ENCODE peak calls at places on chromosomes 11 and 22, in four cellular contexts. T is progenitor cell of endocrine pancreas, V is transverse colon, P is IMR-90. C is an unnamed sample.

GRCh38 chr11:131481317-131481716 is 110.9 kb downstream of the NTM start:
- DNase-seq in T (no peak), V (no peak), P (no peak), C (no peak)

GRCh38 chr11:47433991-47434786 is 8.0 kb upstream of the PSMC3 start:
- DNase-seq in T (no peak), V (no peak), P (peak; percentile 70), C (no peak)

GRCh38 chr22:46088541-46089311 is 61.6 kb upstream of the PPARA start:
- DNase-seq in T (no peak), V (no peak), P (peak; percentile 64), C (no peak)

GRCh38 chr22:30411780-30412179 is 13.8 kb upstream of the MTFP1 start:
- DNase-seq in T (no peak), V (no peak), P (no peak), C (no peak)

GRCh38 chr11:118778898-118779297 is 12.1 kb downstream of the DDX6 start:
- DNase-seq in T (no peak), V (no peak), P (no peak), C (no peak)

GRCh38 chr22:32985899-32986772 is 72.0 kb downstream of the SYN3 start:
- DNase-seq in T (peak; percentile 61), V (peak; percentile 67), P (peak; percentile 71), C (peak; percentile 50)

GRCh38 chr11:27031754-27032153 is 8.9 kb upstream of the BBOX1 start:
- DNase-seq in T (no peak), V (no peak), P (no peak), C (no peak)

GRCh38 chr11:108199446-108200321 is 22.8 kb downstream of the NPAT start:
- DNase-seq in T (no peak), V (no peak), P (peak; percentile 68), C (no peak)

GRCh38 chr22:38338772-38339379 is 21.6 kb upstream of the CSNK1E start:
- DNase-seq in T (no peak), V (peak; percentile 1), P (no peak), C (no peak)

GRCh38 chr22:16783930-16784354 is 41.3 kb downstream of the XKR3 start:
- DNase-seq in T (no peak), V (no peak), P (no peak), C (no peak)

GRCh38 chr11:2293396-2294339 is 8.1 kb downstream of the C11orf21 start:
- DNase-seq in T (no peak), V (peak; percentile 1), P (no peak), C (peak; percentile 14)

GRCh38 chr11:72641900-72642814 is 32.1 kb downstream of the PDE2A start:
- DNase-seq in T (peak; percentile 24), V (peak; percentile 48), P (no peak), C (no peak)

GRCh38 chr11:23976369-23976768 is 520.5 kb upstream of the LUZP2 start:
- DNase-seq in T (no peak), V (no peak), P (peak; percentile 7), C (no peak)

GRCh38 chr22:43152355-43153071 is 1.2 kb downstream of the TSPO start:
- DNase-seq in T (no peak), V (peak; percentile 88), P (peak; percentile 22), C (peak; percentile 50)

GRCh38 chr11:63847363-63847762 is 8.5 kb downstream of the MARK2 start:
- DNase-seq in T (peak; percentile 14), V (no peak), P (no peak), C (no peak)

GRCh38 chr11:57823859-57824258 is 62.3 kb downstream of the CTNND1 start:
- DNase-seq in T (no peak), V (no peak), P (no peak), C (no peak)

GRCh38 chr11:64118871-64119495 is 46.9 kb downstream of the MACROD1 start:
- DNase-seq in T (no peak), V (no peak), P (no peak), C (no peak)

GRCh38 chr11:70073188-70073817 is 4.8 kb upstream of the ANO1 start:
- DNase-seq in T (no peak), V (no peak), P (peak; percentile 86), C (no peak)

DNA sequence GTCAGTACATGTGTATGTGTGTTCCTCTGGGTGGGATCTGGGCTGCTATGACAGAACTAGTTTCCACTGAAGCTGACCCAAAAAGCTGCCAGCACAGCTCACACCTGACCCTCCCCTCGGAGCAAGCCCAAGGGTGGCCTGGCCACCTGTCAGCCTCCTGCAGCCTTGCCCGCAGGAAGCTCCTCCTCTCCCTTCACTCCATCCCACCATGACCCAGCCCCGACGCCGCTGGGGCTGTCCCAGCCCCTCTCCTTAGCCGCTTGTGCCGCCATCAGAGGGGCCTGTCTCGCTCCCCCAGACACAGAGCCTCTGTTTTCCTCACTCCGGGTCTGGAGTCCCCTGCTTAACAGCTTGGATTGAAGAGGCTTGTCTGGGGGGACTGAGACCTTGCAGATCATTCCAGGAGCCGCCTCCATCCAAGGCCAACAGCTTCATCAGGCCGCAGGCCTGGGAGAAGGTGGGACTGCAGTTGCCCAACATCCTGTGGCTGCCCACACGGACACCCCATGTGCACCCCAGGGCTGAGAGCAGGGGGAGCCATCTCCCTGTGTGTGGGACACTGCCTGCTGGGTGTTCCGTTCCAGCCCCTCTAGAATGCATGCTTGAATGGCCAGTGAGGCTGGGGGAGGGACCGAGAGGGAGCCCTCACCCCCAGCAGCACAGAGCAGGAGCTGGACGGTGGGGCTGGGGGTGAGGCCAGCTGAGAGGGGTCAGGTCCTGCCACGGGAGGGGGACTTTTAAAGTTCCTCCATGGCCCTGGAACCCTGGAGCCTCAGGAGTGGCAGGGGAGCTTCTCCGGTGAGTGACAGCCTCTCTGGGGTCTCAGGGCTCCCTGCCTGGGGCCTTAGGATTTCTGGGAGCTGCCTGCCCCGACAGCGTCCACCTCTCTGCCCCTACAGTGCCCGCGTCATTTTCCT is 696 bp downstream of the MRGPRF start:
- DNase-seq in T (no peak), V (no peak), P (peak; percentile 57), C (no peak)
- TF ChIP-seq CTCF in T (no peak), V (no peak), P (peak; percentile 15), C (no peak)

DNA sequence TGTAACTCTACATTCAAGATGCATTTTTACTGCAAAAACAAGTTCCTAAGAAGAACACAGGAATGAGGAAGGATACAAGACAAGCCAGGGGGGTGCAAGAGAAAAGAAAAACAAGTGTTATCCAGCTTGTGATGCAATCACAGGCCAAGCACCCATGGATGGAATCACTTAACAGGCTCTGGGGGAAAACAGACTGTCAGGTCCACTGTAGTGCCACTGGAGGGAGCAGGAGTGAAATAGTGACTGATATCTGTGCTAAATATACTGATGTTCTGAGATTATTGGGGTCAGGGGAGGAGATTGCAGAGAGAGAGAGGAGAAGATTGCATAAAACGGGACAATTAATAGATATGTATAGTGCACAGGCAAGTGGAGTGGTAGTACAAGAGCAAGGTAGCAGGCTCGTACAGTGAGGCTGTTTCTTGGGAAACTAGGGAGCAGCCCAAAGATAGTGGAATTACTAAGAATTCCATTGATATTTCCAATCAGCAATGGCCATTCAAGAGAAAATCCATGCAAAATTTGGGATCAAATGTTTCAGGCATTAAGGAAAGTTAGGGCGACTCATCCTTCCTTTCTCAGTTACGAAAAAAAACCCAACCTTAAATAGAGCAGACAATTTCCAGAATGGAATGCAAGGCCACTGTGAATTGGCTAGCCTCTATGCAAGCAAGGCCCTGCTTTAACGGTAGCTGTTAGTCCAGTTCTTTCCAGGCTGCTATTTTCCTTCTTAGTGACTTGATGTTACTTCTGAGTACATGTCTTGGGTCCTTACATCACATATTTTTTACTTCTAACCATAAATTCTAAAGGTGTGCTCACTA is 52.2 kb upstream of the CEP126 start:
- DNase-seq in T (no peak), V (peak; percentile 7), P (peak; percentile 79), C (no peak)
- TF ChIP-seq CTCF in T (peak; percentile 57), V (peak; percentile 20), P (peak; percentile 54), C (no peak)

GRCh38 chr22:19634206-19634536 is 80.1 kb upstream of the SEPTIN5 start:
- DNase-seq in T (no peak), V (no peak), P (no peak), C (no peak)

GRCh38 chr22:19632671-19633148 is 81.6 kb upstream of the SEPTIN5 start:
- DNase-seq in T (no peak), V (no peak), P (no peak), C (no peak)

GRCh38 chr22:19629720-19630419 is 84.4 kb upstream of the SEPTIN5 start:
- DNase-seq in T (peak; percentile 83), V (peak; percentile 79), P (peak; percentile 71), C (peak; percentile 60)

GRCh38 chr22:19630614-19631013 is 83.7 kb upstream of the SEPTIN5 start:
- DNase-seq in T (no peak), V (no peak), P (no peak), C (no peak)

DNA sequence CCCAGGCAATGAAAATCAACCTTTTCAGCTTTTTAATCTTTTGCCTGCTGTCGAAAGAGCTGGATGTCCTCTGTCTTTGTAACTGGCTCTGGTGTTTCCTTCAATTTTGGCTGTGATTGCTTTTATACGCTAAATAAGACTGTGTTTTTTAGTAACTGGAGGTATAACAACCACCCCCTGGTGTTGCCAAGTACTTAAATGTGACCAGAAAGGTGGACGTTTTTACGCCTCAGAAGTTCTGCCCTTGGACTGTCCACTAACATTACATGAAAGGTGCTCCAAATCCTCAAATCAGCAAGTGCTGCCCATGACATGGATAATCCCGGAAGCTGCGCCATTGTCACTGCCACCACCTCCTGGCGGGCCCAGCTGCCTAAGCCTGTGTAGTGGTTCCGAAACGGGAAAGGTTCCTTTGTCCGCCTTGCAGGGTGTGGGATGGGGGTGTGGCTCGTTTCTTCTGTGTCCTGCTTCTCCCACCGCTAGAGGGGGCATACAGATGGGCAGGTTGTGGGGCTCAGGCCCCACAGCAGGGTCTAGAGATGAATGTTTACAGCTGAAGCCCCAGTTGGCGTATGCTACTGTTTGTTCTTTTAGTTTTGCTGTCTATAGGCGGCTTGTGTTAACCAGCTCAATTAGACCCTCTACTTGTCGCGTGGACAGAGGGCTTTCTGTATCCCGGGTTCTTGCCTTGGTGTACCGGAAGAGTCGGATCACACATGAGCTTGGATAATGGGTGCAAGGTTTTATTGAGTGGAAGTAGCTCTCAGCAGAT is 82.2 kb upstream of the SEPTIN5 start:
- DNase-seq in T (no peak), V (no peak), P (peak; percentile 27), C (no peak)
- TF ChIP-seq CTCF in T (peak; percentile 53), V (peak; percentile 7), P (peak; percentile 58), C (no peak)

GRCh38 chr11:134888821-134889220 is 476.8 kb upstream of the B3GAT1 start:
- DNase-seq in T (no peak), V (no peak), P (no peak), C (no peak)

GRCh38 chr11:134889832-134890231 is 477.8 kb upstream of the B3GAT1 start:
- DNase-seq in T (no peak), V (no peak), P (no peak), C (no peak)

GRCh38 chr11:134893810-134894685 is 482.0 kb upstream of the B3GAT1 start:
- DNase-seq in T (no peak), V (no peak), P (no peak), C (no peak)

GRCh38 chr11:134890446-134890845 is 478.4 kb upstream of the B3GAT1 start:
- DNase-seq in T (no peak), V (no peak), P (no peak), C (no peak)
- TF ChIP-seq CTCF in T (no peak), V (no peak), P (no peak), C (no peak)

DNA sequence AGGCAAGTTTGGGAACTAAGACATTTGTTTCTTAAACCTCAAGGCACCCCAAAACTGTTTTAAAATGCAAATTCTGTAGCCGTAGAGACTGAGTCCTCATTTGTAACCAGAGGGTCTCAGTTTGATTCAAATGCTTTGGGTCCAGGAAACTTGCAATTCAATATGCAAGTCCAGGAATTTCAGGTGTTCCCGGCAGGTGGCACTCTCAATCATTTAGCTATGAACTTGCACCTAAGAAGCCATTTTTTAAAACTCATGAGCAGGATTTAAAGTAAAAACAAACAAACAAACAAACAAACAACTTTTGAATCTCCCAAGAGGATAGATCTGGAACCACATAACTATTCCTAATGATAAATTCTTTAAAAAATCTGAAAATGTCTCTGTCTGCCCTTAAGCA is 8.7 kb upstream of the ABTB2 start:
- DNase-seq in T (no peak), V (peak; percentile 35), P (no peak), C (no peak)
- TF ChIP-seq CTCF in T (peak; percentile 42), V (peak; percentile 40), P (peak; percentile 16), C (no peak)

C was measured in omental fat pad.